ENCODE peak calls at places on chromosomes 3 and 15, in nine cellular contexts. K is esophagus squamous epithelium; O is CD4-positive, alpha-beta T cell; G is GM12865; M is NCI-H1105 treated with DMSO at 0.1 percent for 48 hours; A is NCI-H2171 treated with DMSO at 0.1 percent for 48 hours; I is hepatic stellate cell; Z is RWPE1; R is iris pigment epithelial cell. T is an unnamed sample.

GRCh38 chr3:61564405-61565059 is 3.2 kb downstream of the PTPRG start:
- DNase-seq in K (no peak), R (peak), I (peak), Z (no peak), G (peak), O (no peak), A (no peak), M (no peak), T (no peak)

GRCh38 chr15:89758283-89758682 is 7.2 kb upstream of the MESP1 start:
- DNase-seq in M (no peak), Z (no peak), K (no peak), G (no peak), R (no peak), I (no peak), O (no peak), A (no peak), T (no peak)

GRCh38 chr3:46038916-46039315 is 11.6 kb upstream of the XCR1 start:
- DNase-seq in A (no peak), K (no peak), R (no peak), I (no peak), G (no peak), Z (no peak), O (no peak), M (no peak), T (no peak)

GRCh38 chr3:132984181-132984580 is 54.0 kb upstream of the TMEM108 start:
- DNase-seq in M (no peak), R (no peak), G (no peak), O (no peak), A (no peak), I (no peak), Z (no peak), K (no peak), T (no peak)

GRCh38 chr3:16480861-16481569 is 32.5 kb downstream of the RFTN1 start:
- DNase-seq in M (no peak), O (no peak), I (peak), K (no peak), Z (no peak), G (peak), A (no peak), R (peak), T (no peak)

GRCh38 chr3:194867270-194867983 is 181.7 kb downstream of the FAM43A start:
- DNase-seq in Z (no peak), R (no peak), K (no peak), I (no peak), A (no peak), M (no peak), O (no peak), G (no peak), T (no peak)

GRCh38 chr15:68479406-68479805 is 47.4 kb upstream of the ITGA11 start:
- DNase-seq in I (no peak), R (peak), G (no peak), Z (no peak), M (no peak), O (no peak), K (no peak), A (no peak), T (no peak)

GRCh38 chr3:100710355-100711198 is 1.3 kb downstream of the TFG start:
- DNase-seq in O (peak), M (no peak), I (peak), A (peak), R (peak), G (peak), Z (peak), K (no peak), T (peak)

GRCh38 chr3:189457201-189457607 is 174.0 kb upstream of the TP63 start:
- DNase-seq in K (no peak), M (no peak), Z (peak), A (no peak), R (peak), G (no peak), I (no peak), O (no peak), T (no peak)

GRCh38 chr15:79475312-79475711 is 43.2 kb downstream of the MINAR1 start:
- DNase-seq in I (no peak), G (no peak), Z (no peak), K (no peak), R (peak), A (no peak), O (no peak), M (no peak), T (no peak)

GRCh38 chr3:126053513-126053912 is 30.4 kb downstream of the SLC41A3 start:
- DNase-seq in Z (peak), O (no peak), R (peak), M (no peak), A (no peak), I (no peak), K (no peak), G (no peak), T (no peak)

GRCh38 chr3:163556804-163557203 is 1521.5 kb downstream of the SI start:
- DNase-seq in K (no peak), A (no peak), Z (no peak), R (no peak), O (no peak), I (no peak), M (no peak), G (no peak), T (no peak)

GRCh38 chr15:55673287-55673686 is 69.7 kb downstream of the PRTG start:
- DNase-seq in M (no peak), I (no peak), G (no peak), K (no peak), R (no peak), A (no peak), Z (no peak), O (no peak), T (no peak)

GRCh38 chr3:132624790-132625189 is 27.7 kb downstream of the ACKR4 start:
- DNase-seq in Z (no peak), K (no peak), M (no peak), I (no peak), O (no peak), G (no peak), A (no peak), R (no peak), T (peak)